ENCODE peak calls at places on chromosomes 5 and 9, in ten cellular contexts. W is NCI-H2171 treated with DMSO at 0.1 percent for 48 hours; O is activated effector memory CD4-positive, alpha-beta T cell treated with anti-CD3 and anti-CD28 coated beads, Interleukin-2, amount 50 U/mL, for 16 hours; K is CD14-positive monocyte; D is HFF-Myc; B is thoracic aorta; G is AG10803; L is NCI-H1694; V is GM10248; Z is anterior cingulate cortex. S is an unnamed sample.

GRCh38 chr9:82202808-82203207 is 214.2 kb downstream of the SPATA31D1 start:
- DNase-seq in L (no peak), Z (no peak), G (peak; percentile 51), O (no peak), K (no peak), W (no peak), B (no peak), V (no peak), D (no peak), S (no peak)

GRCh38 chr9:133906218-133906617 is 85.9 kb downstream of the VAV2 start:
- DNase-seq in L (no peak), K (no peak), D (no peak), O (no peak), B (no peak), V (no peak), W (no peak), G (no peak), Z (no peak), S (no peak)

GRCh38 chr9:69425402-69425801 is 100.4 kb downstream of the ENTREP1 start:
- DNase-seq in O (no peak), L (no peak), G (no peak), V (no peak), B (no peak), K (no peak), W (peak; percentile 60), D (no peak), Z (no peak), S (no peak)

GRCh38 chr9:105950448-105950847 is 256.1 kb downstream of the TMEM38B start:
- DNase-seq in K (no peak), B (no peak), O (no peak), G (no peak), D (no peak), W (no peak), L (no peak), V (no peak), Z (no peak), S (no peak)

GRCh38 chr5:14407746-14408175 is 173.8 kb upstream of the OTULINL start:
- DNase-seq in L (no peak), O (no peak), W (no peak), B (no peak), G (no peak), K (no peak), D (no peak), Z (no peak), V (no peak), S (no peak)

GRCh38 chr9:129105857-129106694 is 4.5 kb downstream of the CRAT start:
- DNase-seq in W (no peak), K (no peak), G (no peak), L (no peak), B (no peak), D (no peak), V (no peak), Z (no peak), O (no peak), S (no peak)

GRCh38 chr5:163407034-163407652 is 30.3 kb upstream of the CCNG1 start:
- DNase-seq in Z (no peak), O (no peak), V (peak; percentile 18), W (no peak), G (peak; percentile 60), K (no peak), L (no peak), B (no peak), D (no peak), S (peak; percentile 4)

GRCh38 chr5:62587737-62588136 is 9.1 kb downstream of the LRRC70 start:
- DNase-seq in Z (no peak), V (no peak), K (no peak), B (no peak), D (no peak), G (peak; percentile 38), W (no peak), L (no peak), O (no peak), S (no peak)

GRCh38 chr9:131297903-131298302 is 8.4 kb downstream of the PLPP7 start:
- DNase-seq in K (no peak), Z (no peak), G (no peak), W (no peak), D (no peak), B (no peak), V (no peak), O (no peak), L (no peak), S (no peak)

GRCh38 chr9:72038890-72039410 is 21.5 kb downstream of the C9orf57 start:
- DNase-seq in D (peak; percentile 76), W (peak; percentile 58), K (peak; percentile 61), Z (peak; percentile 74), L (peak; percentile 63), B (no peak), G (peak; percentile 73), V (peak; percentile 79), O (peak; percentile 84), S (peak; percentile 77)